ENCODE peak calls at places on chromosome 10, in ten cellular contexts. Q is cardiac muscle cell; E is stomach; L is heart left ventricle; M is NB4; R is IMR-90; K is Jurkat, Clone E6-1; S is cardiac fibroblast; N is tibial artery; W is OCI-LY7. Y is an unnamed sample.

GRCh38 chr10:50407077-50407801 is 155.9 kb upstream of the ASAH2 start:
- DNase-seq in Q (no peak), E (no peak), L (no peak), M (peak), R (no peak), K (no peak), S (no peak), N (no peak), W (no peak), Y (no peak)

GRCh38 chr10:133034092-133034491 is 53.6 kb upstream of the ADGRA1 start:
- DNase-seq in Q (no peak), E (no peak), L (no peak), M (no peak), R (no peak), K (no peak), S (no peak), N (no peak), W (no peak), Y (no peak)

GRCh38 chr10:102649770-102650654 is 5.7 kb downstream of the TRIM8 start:
- DNase-seq in Q (no peak), E (no peak), L (peak), M (no peak), R (no peak), K (no peak), S (no peak), N (no peak), W (peak), Y (no peak)

GRCh38 chr10:100995171-100995570 is 4.4 kb upstream of the LZTS2 start:
- DNase-seq in Q (no peak), E (no peak), L (no peak), M (no peak), R (no peak), K (no peak), S (no peak), N (no peak), W (no peak), Y (no peak)

GRCh38 chr10:31320179-31320597 is 1.2 kb downstream of the ZEB1 start:
- DNase-seq in Q (peak), E (peak), L (peak), M (peak), R (no peak), K (no peak), S (peak), N (peak), W (peak), Y (peak)

GRCh38 chr10:73850863-73851461 is 23.4 kb downstream of the CAMK2G start:
- DNase-seq in Q (peak), E (no peak), L (peak), M (peak), R (peak), K (no peak), S (peak), N (peak), W (no peak), Y (no peak)

GRCh38 chr10:31977440-31978157 is 49.0 kb upstream of the ARHGAP12 start:
- DNase-seq in Q (no peak), E (no peak), L (no peak), M (peak), R (peak), K (peak), S (peak), N (no peak), W (peak), Y (no peak)

GRCh38 chr10:132942740-132943554 is 577 bp upstream of the CFAP46 start:
- DNase-seq in Q (no peak), E (no peak), L (no peak), M (no peak), R (no peak), K (no peak), S (no peak), N (no peak), W (no peak), Y (no peak)

GRCh38 chr10:1150638-1150955 is 94.4 kb downstream of the WDR37 start:
- DNase-seq in Q (no peak), E (peak), L (no peak), M (no peak), R (no peak), K (no peak), S (no peak), N (peak), W (no peak), Y (no peak)

DNA sequence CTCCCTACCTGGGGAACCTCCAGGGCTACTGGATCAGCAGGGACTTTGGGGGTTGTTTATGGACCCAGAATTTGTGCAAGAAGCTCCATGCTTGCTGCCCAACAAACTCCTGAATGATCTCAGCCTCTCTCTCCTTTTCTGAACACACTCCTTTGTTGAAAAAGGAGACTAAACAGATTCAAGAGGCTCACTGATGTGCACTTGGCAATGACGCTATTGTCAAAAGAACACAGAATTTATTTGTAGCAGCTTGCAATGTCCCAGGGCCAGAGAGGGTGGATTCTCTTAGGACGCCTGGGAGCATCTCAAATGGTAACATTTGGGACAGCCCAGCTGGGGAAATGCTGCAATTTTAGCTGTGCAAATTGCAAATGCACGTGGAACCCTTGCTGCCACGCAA is 79.9 kb downstream of the GPR26 start:
- DNase-seq in Q (no peak), E (no peak), L (no peak), M (no peak), R (no peak), K (no peak), S (no peak), N (no peak), W (no peak), Y (no peak)
- H3K4me3 ChIP-seq in Q (no peak), E (no peak), L (no peak), M (no peak), R (no peak), K (no peak), S (no peak), N (no peak), W (no peak), Y (no peak)

DNA sequence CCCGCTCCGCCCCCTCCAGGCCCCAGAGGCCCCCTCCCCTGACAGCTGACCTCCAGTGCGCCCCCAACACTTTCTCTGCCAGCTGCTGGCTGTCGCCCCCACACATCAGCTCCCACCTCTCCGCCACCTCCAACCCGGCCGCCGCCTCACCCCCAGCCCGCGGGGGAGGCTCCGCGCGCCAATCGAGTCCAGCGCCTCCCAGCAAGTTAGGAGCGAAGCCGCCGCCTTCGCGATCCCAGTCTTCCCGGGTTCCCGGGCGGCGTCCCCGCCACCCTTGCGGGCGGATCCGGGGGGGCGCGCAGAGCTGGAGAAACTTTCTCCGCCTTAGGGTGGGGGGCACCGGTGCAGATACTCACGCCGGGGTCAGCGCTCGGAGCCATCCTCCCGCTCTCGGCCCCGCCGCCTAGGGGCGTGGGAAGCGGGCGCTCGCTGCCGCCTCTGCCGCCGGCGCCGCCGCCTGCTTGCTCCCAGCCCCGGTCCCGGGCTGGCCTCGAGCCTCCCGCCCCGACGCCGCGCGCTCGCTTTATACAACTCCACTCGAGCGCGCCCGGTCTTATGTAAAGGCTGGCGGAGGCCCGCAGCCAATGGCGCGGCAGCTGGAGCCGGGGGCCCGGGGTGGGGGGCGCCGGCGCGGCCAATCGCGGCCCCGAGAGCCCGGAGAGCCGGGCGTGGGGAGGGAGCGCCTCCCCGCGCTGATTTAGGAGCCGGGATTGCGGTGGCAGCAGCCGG is at the start of gene CRTAC1:
- DNase-seq in Q (peak), E (peak), L (peak), M (no peak), R (no peak), K (no peak), S (peak), N (peak), W (no peak), Y (no peak)
- H3K4me3 ChIP-seq in Q (peak), E (peak), L (peak), M (no peak), R (no peak), K (no peak), S (no peak), N (peak), W (no peak), Y (no peak)

DNA sequence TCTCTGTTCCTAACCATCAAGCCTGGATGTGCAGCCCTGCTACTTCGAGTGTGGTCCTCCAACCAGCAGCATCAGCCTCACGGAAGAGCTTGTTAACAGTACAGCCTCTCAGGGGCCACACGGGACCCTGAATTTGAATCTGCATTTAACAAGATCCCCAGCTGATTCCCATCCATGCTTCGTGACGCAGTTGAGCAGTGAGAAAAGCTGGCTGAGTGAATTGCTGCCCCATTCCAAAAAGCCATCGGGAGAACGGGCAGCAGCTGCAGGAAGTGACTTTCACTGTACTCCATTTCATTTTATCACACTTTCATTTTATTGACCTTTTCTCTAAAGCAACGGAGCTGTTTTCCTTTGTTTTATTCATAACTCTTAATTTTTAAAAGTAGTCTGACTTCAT is 22.5 kb downstream of the FAM171A1 start:
- DNase-seq in Q (no peak), E (no peak), L (peak), M (no peak), R (peak), K (no peak), S (peak), N (no peak), W (no peak), Y (no peak)
- H3K4me3 ChIP-seq in Q (no peak), E (peak), L (no peak), M (no peak), R (peak), K (no peak), S (peak), N (peak), W (no peak), Y (no peak)

GRCh38 chr10:126910798-126911197 is 5.6 kb downstream of the DOCK1 start:
- DNase-seq in Q (no peak), E (no peak), L (no peak), M (no peak), R (peak), K (no peak), S (no peak), N (no peak), W (no peak), Y (no peak)
- H3K4me3 ChIP-seq in Q (no peak), E (no peak), L (no peak), M (no peak), R (no peak), K (no peak), S (no peak), N (no peak), W (no peak), Y (no peak)

DNA sequence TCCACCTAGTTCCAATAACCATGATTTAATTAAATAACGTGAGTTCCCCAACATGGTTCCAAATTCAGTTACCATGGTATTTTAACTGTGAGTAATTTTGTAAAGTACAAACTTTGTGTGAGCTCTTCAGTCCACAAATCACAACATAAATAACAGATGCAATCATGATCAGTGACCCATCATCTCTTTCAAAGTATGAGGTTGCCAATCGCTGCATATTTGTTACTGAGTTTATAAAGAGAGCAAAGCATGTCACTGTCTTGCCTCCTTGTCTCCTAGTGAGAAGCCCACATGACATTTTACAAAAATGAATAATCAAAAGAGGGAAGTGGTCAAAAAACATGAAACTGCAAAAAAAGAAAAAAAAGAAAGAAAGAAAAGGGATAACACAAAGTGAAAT is 69.1 kb upstream of the PDSS1 start:
- DNase-seq in Q (no peak), E (no peak), L (no peak), M (no peak), R (no peak), K (no peak), S (no peak), N (no peak), W (no peak), Y (no peak)
- H3K4me3 ChIP-seq in Q (no peak), E (no peak), L (no peak), M (no peak), R (no peak), K (no peak), S (no peak), N (no peak), W (no peak), Y (no peak)

DNA sequence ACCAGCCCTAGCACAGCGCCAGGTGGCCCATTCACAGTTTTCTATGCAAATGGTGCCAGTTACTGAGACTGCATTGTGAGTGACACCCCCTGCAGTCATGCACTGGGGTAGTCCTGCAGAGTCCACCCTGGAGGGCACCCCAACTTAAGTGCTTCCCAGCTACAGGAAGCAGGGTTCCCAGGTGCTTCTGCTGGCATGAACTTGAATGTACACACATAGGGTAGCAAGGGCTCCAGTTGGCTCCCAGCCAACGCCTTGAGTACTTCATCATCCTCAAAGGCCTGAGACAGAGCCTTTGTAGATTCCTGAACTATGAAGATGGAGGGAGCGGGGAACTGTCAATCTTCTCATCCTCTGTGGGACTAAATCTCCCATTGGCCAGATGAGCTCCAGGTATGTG is 11.5 kb upstream of the NPFFR1 start:
- DNase-seq in Q (no peak), E (no peak), L (no peak), M (no peak), R (no peak), K (no peak), S (no peak), N (no peak), W (no peak), Y (no peak)
- H3K4me3 ChIP-seq in Q (no peak), E (no peak), L (no peak), M (no peak), R (no peak), K (no peak), S (no peak), N (no peak), W (no peak), Y (no peak)

DNA sequence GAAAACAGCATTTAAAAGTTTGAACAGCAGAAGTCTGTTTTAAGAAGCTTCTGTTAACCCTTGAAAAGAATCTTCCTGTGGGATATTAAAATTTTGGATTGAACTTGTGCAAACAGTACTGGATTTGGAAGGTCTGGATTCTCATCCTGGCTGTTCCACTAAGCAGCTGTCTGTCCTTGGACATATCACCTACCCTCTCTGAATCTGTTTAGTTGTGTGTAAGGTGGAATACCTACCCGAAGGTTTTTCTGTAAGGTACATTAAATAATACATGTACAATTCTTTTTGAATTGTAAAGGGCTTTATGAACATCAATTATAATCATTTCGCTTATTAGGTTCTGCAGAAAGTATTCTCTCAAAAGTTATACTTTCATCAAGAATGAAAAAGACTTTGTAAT is 2.2 kb downstream of the PDCD4 start:
- DNase-seq in Q (no peak), E (no peak), L (no peak), M (no peak), R (no peak), K (no peak), S (no peak), N (no peak), W (no peak), Y (no peak)
- H3K4me3 ChIP-seq in Q (peak), E (peak), L (peak), M (peak), R (no peak), K (no peak), S (peak), N (peak), W (peak), Y (no peak)

DNA sequence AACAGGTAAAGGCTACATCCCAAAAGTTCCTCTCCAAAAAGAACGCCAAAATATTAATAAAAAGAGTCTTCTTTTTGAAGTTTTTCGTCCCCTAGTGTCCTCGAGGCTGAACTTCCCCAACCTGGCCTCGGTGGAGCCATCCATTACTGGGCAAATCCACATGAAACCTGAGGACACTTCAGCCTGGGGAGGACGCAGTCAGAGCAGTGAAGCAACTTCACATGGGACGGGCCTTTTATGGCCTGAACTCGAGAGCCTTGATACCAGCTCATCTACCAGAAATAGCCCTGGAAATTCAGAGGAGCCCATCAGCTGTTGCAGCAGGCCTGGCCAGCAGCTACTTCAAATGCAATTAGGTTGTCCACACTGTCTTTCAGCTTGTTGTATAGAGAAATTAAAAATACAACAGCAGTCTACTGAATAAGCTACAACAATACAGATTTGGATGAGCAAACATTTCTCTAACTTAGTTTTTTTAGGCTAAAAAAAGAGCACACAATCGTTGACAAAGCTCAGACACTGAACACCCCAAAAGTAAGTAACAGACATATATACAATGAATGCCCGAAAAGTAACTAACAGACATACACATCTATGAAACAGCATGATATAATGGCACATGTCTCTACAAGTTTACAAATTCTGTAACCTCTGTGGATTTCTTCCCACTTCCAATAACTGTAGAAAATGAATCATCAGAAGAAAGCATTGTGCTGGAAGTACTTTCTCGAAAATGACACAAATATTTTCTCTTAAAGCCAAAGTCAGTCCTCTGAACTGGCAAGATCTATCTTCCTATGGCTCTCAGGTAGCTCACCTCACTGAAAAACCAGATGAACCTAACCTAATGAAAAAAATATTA is at the start of gene SVIL:
- DNase-seq in Q (peak), E (no peak), L (peak), M (peak), R (peak), K (no peak), S (peak), N (peak), W (no peak), Y (no peak)
- H3K4me3 ChIP-seq in Q (peak), E (peak), L (peak), M (no peak), R (no peak), K (no peak), S (peak), N (peak), W (no peak), Y (no peak)

GRCh38 chr10:91385686-91386085 is 24.5 kb upstream of the HECTD2 start:
- DNase-seq in Q (no peak), E (no peak), L (no peak), M (no peak), R (no peak), K (no peak), S (no peak), N (no peak), W (no peak), Y (no peak)

GRCh38 chr10:91378061-91378460 is 32.1 kb upstream of the HECTD2 start:
- DNase-seq in Q (no peak), E (no peak), L (no peak), M (no peak), R (peak), K (peak), S (peak), N (no peak), W (no peak), Y (no peak)

GRCh38 chr10:91381562-91381923 is 28.6 kb upstream of the HECTD2 start:
- DNase-seq in Q (no peak), E (no peak), L (peak), M (no peak), R (no peak), K (no peak), S (peak), N (no peak), W (no peak), Y (no peak)

DNA sequence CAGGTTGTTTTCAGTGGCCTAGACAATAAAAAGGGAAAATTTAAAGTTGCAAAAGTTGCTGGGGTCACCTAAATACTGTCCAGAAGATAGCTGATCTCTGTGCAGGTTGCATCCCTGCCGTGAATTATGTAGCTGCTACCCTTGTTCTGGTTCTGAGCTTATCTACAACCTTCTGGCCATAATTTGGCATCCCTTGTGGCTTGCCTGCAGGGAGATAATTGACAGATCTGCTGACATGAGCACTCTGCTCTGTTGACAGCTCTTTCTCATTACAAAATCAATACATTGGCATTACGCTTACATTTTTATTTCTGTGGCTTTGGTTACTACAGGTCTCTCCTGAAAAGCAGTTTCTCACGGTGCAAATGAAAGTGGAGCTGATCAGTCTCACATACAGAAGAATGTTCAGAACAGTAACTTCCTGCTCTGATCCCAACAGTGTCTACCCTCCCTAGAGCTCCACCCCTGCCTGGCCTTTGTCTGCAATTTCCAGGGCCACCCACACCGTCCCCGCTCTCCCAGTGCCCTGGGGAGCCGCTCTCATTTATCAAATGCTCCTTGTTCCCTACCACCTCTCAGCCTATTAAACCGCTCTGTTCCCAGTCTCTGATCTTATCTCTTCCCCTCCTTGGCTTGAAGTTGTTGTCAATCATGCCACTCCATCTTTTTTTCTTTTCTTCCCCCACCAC is 29.1 kb upstream of the HECTD2 start:
- DNase-seq in Q (peak), E (no peak), L (peak), M (no peak), R (no peak), K (no peak), S (peak), N (no peak), W (no peak), Y (no peak)
- H3K4me3 ChIP-seq in Q (no peak), E (no peak), L (no peak), M (no peak), R (no peak), K (no peak), S (no peak), N (no peak), W (no peak), Y (no peak)